ENCODE peak calls at places on chromosomes 13 and 19, in seven cellular contexts. K is SK-N-DZ, B is substantia nigra, G is non-pigmented ciliary epithelial cell, V is MCF 10A, X is GM23338, O is SK-MEL-5. Z is an unnamed sample.

GRCh38 chr19:10392120-10392519 is 11.2 kb downstream of the CDC37 start:
- DNase-seq in K (no peak), B (no peak), G (no peak), V (no peak), X (no peak), O (no peak), Z (no peak)

GRCh38 chr13:20064128-20064527 is 96.7 kb downstream of the GJA3 start:
- DNase-seq in K (no peak), B (no peak), G (peak; percentile 53), V (no peak), X (no peak), O (no peak), Z (no peak)

GRCh38 chr19:34345934-34346333 is 19.1 kb upstream of the GPI start:
- DNase-seq in K (peak; percentile 57), B (peak; percentile 70), G (no peak), V (peak; percentile 82), X (peak; percentile 95), O (peak; percentile 90), Z (peak; percentile 63)

GRCh38 chr13:32267836-32268439 is 47.2 kb downstream of the ZAR1L start:
- DNase-seq in K (no peak), B (no peak), G (no peak), V (peak; percentile 60), X (peak; percentile 85), O (no peak), Z (no peak)

GRCh38 chr13:101552797-101553196 is 100.3 kb downstream of the ITGBL1 start:
- DNase-seq in K (no peak), B (no peak), G (peak; percentile 47), V (no peak), X (no peak), O (no peak), Z (no peak)

GRCh38 chr13:91133941-91134772 is 213.3 kb upstream of the MIR17HG start:
- DNase-seq in K (peak; percentile 81), B (peak; percentile 60), G (peak; percentile 15), V (peak; percentile 86), X (peak; percentile 74), O (peak; percentile 88), Z (no peak)

GRCh38 chr19:48861313-48861712 is 7.1 kb downstream of the PLEKHA4 start:
- DNase-seq in K (no peak), B (no peak), G (no peak), V (no peak), X (no peak), O (no peak), Z (no peak)

GRCh38 chr19:13100871-13101589 is 1.6 kb downstream of the LYL1 start:
- DNase-seq in K (no peak), B (no peak), G (no peak), V (peak; percentile 34), X (peak; percentile 76), O (no peak), Z (no peak)

GRCh38 chr19:2618611-2619010 is 83.9 kb downstream of the GNG7 start:
- DNase-seq in K (no peak), B (no peak), G (no peak), V (peak; percentile 89), X (no peak), O (no peak), Z (no peak)

GRCh38 chr13:82747948-82748347 is 1134.3 kb downstream of the SLITRK1 start:
- DNase-seq in K (no peak), B (no peak), G (no peak), V (no peak), X (no peak), O (no peak), Z (no peak)

Z was measured in ovary.